ENCODE peak calls at places on chromosome 7, in six cellular contexts. M, B, O, G, Z and X are unnamed samples. For H3K4me1 and H3K36me3, the result is how much of the 10 kb centered on the place peaks cover.

GRCh38 chr7:106736508-106737201 is 75.7 kb upstream of the CCDC71L start:
- DNase-seq in M (peak), B (no peak), O (no peak), G (no peak), Z (peak), X (no peak)

GRCh38 chr7:47100815-47101435 is 481.0 kb downstream of the TNS3 start:
- DNase-seq in M (peak), B (peak), O (peak), G (peak), Z (peak), X (peak)

GRCh38 chr7:111266613-111267012 is 175.7 kb downstream of the LRRN3 start:
- DNase-seq in M (peak), B (no peak), O (no peak), G (no peak), Z (no peak), X (no peak)

GRCh38 chr7:135753616-135754413 is 5.2 kb upstream of the FAM180A start:
- DNase-seq in M (no peak), B (no peak), O (no peak), G (no peak), Z (no peak), X (no peak)

GRCh38 chr7:8214162-8214897 is 47.6 kb downstream of the ICA1 start:
- DNase-seq in M (no peak), B (no peak), O (no peak), G (no peak), Z (peak), X (no peak)

GRCh38 chr7:70678621-70679251 is 453.2 kb upstream of the GALNT17 start:
- DNase-seq in M (no peak), B (no peak), O (no peak), G (no peak), Z (no peak), X (no peak)

GRCh38 chr7:27062946-27063345 is 32.9 kb downstream of the HOXA1 start:
- DNase-seq in M (no peak), B (no peak), O (no peak), G (no peak), Z (no peak), X (no peak)

GRCh38 chr7:123270553-123270952 is 70.8 kb upstream of the SLC13A1 start:
- DNase-seq in M (no peak), B (no peak), O (no peak), G (no peak), Z (no peak), X (no peak)

GRCh38 chr7:32071466-32072091 is 1.4 kb upstream of the PDE1C start:
- DNase-seq in M (no peak), B (no peak), O (no peak), G (no peak), Z (no peak), X (no peak)

GRCh38 chr7:150432915-150433892 is 17.2 kb upstream of the GIMAP8 start:
- DNase-seq in M (no peak), B (no peak), O (no peak), G (no peak), Z (no peak), X (no peak)

GRCh38 chr7:5294169-5294987 is 11.6 kb downstream of the SLC29A4 start:
- DNase-seq in M (no peak), B (no peak), O (no peak), G (no peak), Z (peak), X (no peak)
- H3K4me3 ChIP-seq in M (no peak), B (no peak), O (no peak), G (no peak), Z (no peak), X (no peak)

DNA sequence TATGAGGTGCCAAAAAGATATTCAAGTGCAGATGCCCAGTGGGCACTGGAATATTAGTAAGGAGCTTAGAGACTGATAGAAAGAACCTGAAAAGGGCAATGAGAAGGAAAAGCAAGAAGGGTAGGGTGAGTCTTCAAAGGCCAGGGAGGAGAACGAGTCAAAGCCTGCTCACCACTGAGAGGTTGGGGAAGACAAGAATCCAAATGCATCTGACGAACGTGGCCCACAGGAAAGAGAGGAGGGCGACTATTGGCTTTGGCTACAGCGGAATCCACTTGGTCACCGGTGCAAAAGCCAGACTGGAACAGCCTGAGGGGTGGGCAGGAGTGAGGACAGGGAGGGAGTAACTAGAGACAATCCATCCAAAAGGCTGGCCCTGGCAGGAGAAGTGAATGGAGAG is 216.7 kb upstream of the KLF14 start:
- DNase-seq in M (no peak), B (no peak), O (no peak), G (no peak), Z (no peak), X (no peak)
- H3K4me1 ChIP-seq in M (under half), B (under half), O (under half), G (half or more), Z (under half), X (under half)

DNA sequence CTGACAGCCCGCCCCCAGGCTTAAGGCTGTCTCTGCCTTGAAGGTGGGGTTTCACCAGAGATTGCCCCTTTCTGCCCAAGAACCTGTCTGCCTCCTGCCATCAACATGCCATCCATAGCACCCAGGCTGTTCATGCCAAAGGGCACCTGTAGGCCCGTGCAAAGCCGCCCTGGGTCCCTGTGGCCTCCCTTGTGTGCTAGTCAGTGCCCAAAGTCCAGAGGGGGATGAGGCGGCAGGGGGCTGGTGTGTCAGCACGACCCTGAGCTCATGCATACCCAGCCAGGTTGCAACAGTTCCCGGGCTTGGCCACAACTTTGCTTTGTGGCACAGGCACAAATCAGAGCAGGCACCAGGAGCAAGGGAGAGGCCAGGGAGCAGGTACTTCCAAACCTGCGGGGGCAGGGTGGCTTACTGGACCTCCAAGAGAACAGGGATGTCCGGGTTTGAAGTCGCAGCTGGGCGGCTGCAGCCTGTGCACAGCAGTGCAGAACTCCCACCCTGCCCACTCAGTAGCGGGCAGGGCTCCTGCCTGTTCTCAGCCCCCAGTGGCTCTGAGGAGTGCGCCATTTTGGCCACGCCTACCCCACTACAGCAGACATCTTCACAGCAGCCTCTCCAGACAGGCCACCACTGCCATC is 671.1 kb upstream of the GRM3 start:
- DNase-seq in M (no peak), B (peak), O (no peak), G (no peak), Z (no peak), X (peak)
- H3K36me3 ChIP-seq in M (under half), B (under half), O (under half), G (under half), Z (under half), X (under half)

GRCh38 chr7:15306286-15306685 is 255.5 kb downstream of the AGMO start:
- DNase-seq in M (no peak), B (no peak), O (no peak), G (no peak), Z (no peak), X (no peak)
- H3K4me3 ChIP-seq in M (no peak), B (no peak), O (no peak), G (no peak), Z (no peak), X (no peak)

GRCh38 chr7:151509670-151510333 is 9.9 kb downstream of the RHEB start:
- DNase-seq in M (no peak), B (no peak), O (no peak), G (no peak), Z (no peak), X (no peak)
- H3K4me1 ChIP-seq in M (under half), B (under half), O (under half), G (half or more), Z (under half), X (under half)

DNA sequence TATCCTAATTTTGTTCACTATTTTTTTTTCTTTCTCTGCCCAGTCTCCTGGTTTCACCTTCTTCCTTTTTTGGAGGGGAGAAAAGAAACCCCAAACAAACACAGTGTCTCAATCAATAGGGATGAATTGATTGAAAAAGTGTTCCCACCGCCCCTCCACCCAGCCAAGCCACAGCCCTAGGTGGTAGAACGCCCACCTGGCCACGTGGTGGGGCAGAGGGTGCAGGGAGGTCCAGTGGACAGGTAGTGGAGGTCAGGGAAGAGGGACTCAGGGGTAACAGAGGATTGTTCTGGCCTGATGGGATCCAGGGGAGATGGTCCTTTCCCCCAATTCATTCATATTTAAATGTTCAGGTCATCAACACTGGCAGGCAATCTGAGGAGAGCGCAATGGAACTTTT is 1.8 kb downstream of the INHBA start:
- DNase-seq in M (no peak), B (no peak), O (no peak), G (no peak), Z (no peak), X (no peak)
- H3K36me3 ChIP-seq in M (under half), B (under half), O (under half), G (under half), Z (under half), X (under half)